ENCODE peak calls at places on chromosomes 13 and 19, in five cellular contexts. S is cardiac muscle cell; K is tibial nerve; O is CD8-positive, alpha-beta T cell; G is brain microvascular endothelial cell. A is an unnamed sample.

GRCh38 chr13:26459276-26460131 is 98.0 kb upstream of the WASF3 start:
- DNase-seq in S (no peak), K (no peak), G (no peak), O (no peak), A (peak; percentile 10)

GRCh38 chr19:43432866-43433673 is 18.4 kb downstream of the TEX101 start:
- DNase-seq in O (peak; percentile 59), K (peak; percentile 40), G (peak; percentile 32), S (peak; percentile 72), A (peak; percentile 52)

GRCh38 chr19:5078666-5079409 is 109.9 kb downstream of the KDM4B start:
- DNase-seq in O (no peak), K (no peak), S (no peak), G (no peak), A (no peak)

GRCh38 chr13:80141114-80141849 is 199.6 kb downstream of the SPRY2 start:
- DNase-seq in S (peak; percentile 70), K (peak; percentile 21), O (no peak), G (peak; percentile 75), A (no peak)

GRCh38 chr19:12346896-12347295 is 13.5 kb upstream of the ZNF563 start:
- DNase-seq in G (no peak), K (no peak), O (no peak), S (no peak), A (no peak)

GRCh38 chr13:111926501-111927180 is 140.3 kb upstream of the SOX1 start:
- DNase-seq in G (no peak), K (no peak), O (no peak), S (no peak), A (no peak)

GRCh38 chr13:99416411-99417121 is 84.7 kb upstream of the TM9SF2 start:
- DNase-seq in O (no peak), S (no peak), K (no peak), G (no peak), A (no peak)

GRCh38 chr13:25725104-25725503 is 326.7 kb downstream of the SHISA2 start:
- DNase-seq in G (no peak), S (no peak), O (no peak), K (no peak), A (no peak)

GRCh38 chr19:50050406-50051223 is 24.8 kb downstream of the ZNF473 start:
- DNase-seq in O (peak; percentile 73), G (peak; percentile 84), S (peak; percentile 70), K (peak; percentile 75), A (peak; percentile 62)

GRCh38 chr13:72304121-72304745 is 423.2 kb downstream of the MZT1 start:
- DNase-seq in S (no peak), G (no peak), K (no peak), O (no peak), A (no peak)

GRCh38 chr19:55717251-55717650 is 21.0 kb downstream of the NLRP9 start:
- DNase-seq in K (no peak), O (no peak), G (no peak), S (no peak), A (no peak)

GRCh38 chr19:13382633-13382938 is 123.7 kb downstream of the CACNA1A start:
- DNase-seq in G (no peak), O (no peak), S (no peak), K (no peak), A (no peak)

GRCh38 chr19:3108775-3109174 is 14.6 kb downstream of the GNA11 start:
- DNase-seq in S (peak; percentile 75), G (peak; percentile 55), K (peak; percentile 64), O (peak; percentile 66), A (peak; percentile 45)

GRCh38 chr19:51572908-51573307 is 1.8 kb downstream of the ZNF175 start:
- DNase-seq in K (no peak), S (no peak), G (peak; percentile 84), O (no peak), A (peak; percentile 49)

GRCh38 chr13:98344392-98344791 is 167.3 kb upstream of the RNF113B start:
- DNase-seq in O (no peak), K (no peak), G (no peak), S (no peak), A (no peak)

GRCh38 chr19:49110567-49110966 is 3.6 kb upstream of the LIN7B start:
- DNase-seq in S (no peak), G (peak; percentile 15), K (no peak), O (no peak), A (no peak)

GRCh38 chr19:46514589-46515289 is 19.1 kb upstream of the PNMA8B start:
- DNase-seq in K (no peak), G (no peak), S (no peak), O (no peak), A (no peak)

GRCh38 chr19:47026156-47026555 is 6.5 kb downstream of the NPAS1 start:
- DNase-seq in O (no peak), G (no peak), K (no peak), S (no peak), A (no peak)

GRCh38 chr19:40366697-40367561 is 18.4 kb downstream of the PLD3 start:
- DNase-seq in K (no peak), S (peak; percentile 88), O (no peak), G (peak; percentile 13), A (no peak)

GRCh38 chr19:19439083-19439482 is 33.6 kb downstream of the GATAD2A start:
- DNase-seq in S (no peak), O (no peak), K (no peak), G (no peak), A (no peak)

GRCh38 chr13:99859178-99860177 is 112.1 kb downstream of the ZIC5 start:
- DNase-seq in O (no peak), K (no peak), G (no peak), S (no peak), A (no peak)

GRCh38 chr13:33193428-33193974 is 92.1 kb downstream of the STARD13 start:
- DNase-seq in K (no peak), S (no peak), O (no peak), G (no peak), A (no peak)

GRCh38 chr13:91072511-91072910 is 275.0 kb upstream of the MIR17HG start:
- DNase-seq in K (no peak), O (no peak), S (no peak), G (no peak), A (no peak)

GRCh38 chr13:60838581-60838980 is 441.6 kb downstream of the TDRD3 start:
- DNase-seq in K (no peak), S (no peak), O (no peak), G (no peak), A (peak; percentile 40)

GRCh38 chr13:108915095-108915633 is 285.8 kb downstream of the MYO16 start:
- DNase-seq in S (peak; percentile 38), K (peak; percentile 56), G (peak; percentile 53), O (no peak), A (peak; percentile 34)

DNA sequence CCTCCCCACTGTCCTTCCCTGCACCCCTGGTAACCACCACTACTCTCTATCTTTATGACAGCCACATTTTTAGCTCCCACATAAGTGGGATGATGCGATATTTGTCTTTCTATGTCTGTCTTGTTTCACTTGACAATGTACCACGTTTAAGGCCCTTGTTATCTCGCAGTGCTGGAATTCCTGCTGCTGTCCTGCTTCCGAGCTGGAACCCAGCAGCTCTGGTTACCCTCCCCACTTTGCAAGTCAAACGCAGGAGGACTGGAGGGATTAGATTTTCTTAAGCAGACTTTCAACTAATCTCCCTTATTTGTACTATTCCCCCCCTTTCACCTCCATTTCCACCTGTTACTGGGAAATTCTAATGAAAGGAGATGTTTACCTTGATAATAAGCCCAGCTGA is 59.1 kb upstream of the PDX1 start:
- DNase-seq in K (no peak), S (peak; percentile 35), O (no peak), G (no peak), A (no peak)
- H3K27me3 ChIP-seq in K (peaks cover 30% of the 10 kb centered on the region), S (peaks cover 29% of the 10 kb centered on the region), O (peaks cover 2% of the 10 kb centered on the region), G (no peaks in the 10 kb centered on the region), A (no peaks in the 10 kb centered on the region)

GRCh38 chr19:53103141-53103902 is at the start of gene ZNF160:
- DNase-seq in G (peak; percentile 95), O (peak; percentile 100), K (peak; percentile 98), S (peak; percentile 98), A (peak; percentile 72)

GRCh38 chr19:53101518-53101917 is 1.7 kb downstream of the ZNF160 start:
- DNase-seq in G (peak; percentile 10), O (no peak), K (no peak), S (no peak), A (no peak)

GRCh38 chr19:53102701-53103140 is 501 bp downstream of the ZNF160 start:
- DNase-seq in S (peak; percentile 61), K (no peak), G (peak; percentile 28), O (peak; percentile 5), A (no peak)

GRCh38 chr19:53103903-53104203 is 631 bp upstream of the ZNF160 start:
- DNase-seq in S (no peak), O (no peak), K (no peak), G (no peak), A (no peak)

GRCh38 chr19:53102186-53102585 is 1.0 kb downstream of the ZNF160 start:
- DNase-seq in K (no peak), S (no peak), O (no peak), G (no peak), A (no peak)
- H3K4me3 ChIP-seq in K (peak overlapping the region; percentile 86), S (peak overlapping the region; percentile 86), O (peak overlapping the region; percentile 72), G (peak overlapping the region; percentile 93), A (peak overlapping the region; percentile 64)

GRCh38 chr19:7393459-7393858 is 44.7 kb downstream of the ARHGEF18 start:
- DNase-seq in K (no peak), G (no peak), O (no peak), S (no peak), A (no peak)

GRCh38 chr19:7393934-7394508 is 45.3 kb downstream of the ARHGEF18 start:
- DNase-seq in G (no peak), S (no peak), O (no peak), K (no peak), A (no peak)

GRCh38 chr19:7395360-7395781 is 46.6 kb downstream of the ARHGEF18 start:
- DNase-seq in K (no peak), O (no peak), G (no peak), S (peak; percentile 19), A (no peak)

GRCh38 chr19:7395793-7396192 is 47.1 kb downstream of the ARHGEF18 start:
- DNase-seq in G (no peak), O (no peak), K (no peak), S (no peak), A (peak; percentile 26)

DNA sequence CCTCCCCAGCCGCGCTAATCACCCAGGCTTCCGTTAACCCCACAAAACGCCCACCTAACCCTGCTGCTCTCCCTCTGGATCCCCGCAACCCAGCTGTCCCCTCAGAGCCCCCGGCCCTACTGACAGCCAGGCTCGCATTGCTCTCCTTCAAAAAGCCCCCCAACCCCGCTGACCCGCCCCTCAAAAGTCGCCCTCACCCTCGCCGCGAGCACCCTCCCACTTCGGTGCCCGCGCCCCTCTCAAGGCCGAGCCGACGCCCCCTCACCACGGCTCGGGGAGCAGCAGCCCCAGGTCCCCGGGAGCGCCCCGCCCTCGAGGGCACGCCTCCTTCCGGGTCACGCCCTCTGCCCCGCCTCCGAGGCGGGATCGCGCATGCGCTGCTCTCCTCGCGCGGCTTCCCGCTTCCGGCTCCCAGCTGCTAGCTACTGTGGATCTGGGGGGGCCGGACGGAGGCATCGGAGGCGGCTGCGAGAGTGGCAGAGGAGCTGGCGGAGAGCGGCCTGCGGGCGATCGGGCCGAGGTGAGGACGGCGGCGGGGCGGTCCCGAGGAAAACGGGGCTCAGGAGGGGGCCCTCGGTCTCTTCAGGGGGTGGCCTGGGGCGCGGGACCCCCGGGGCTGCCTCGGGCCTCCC is 46.1 kb downstream of the ARHGEF18 start:
- DNase-seq in G (peak; percentile 74), K (peak; percentile 75), S (peak; percentile 93), O (peak; percentile 87), A (peak; percentile 77)
- TF ChIP-seq CTCF in G (no peak), K (no peak), S (no peak), O (no peak), A (peak; percentile 1)

DNA sequence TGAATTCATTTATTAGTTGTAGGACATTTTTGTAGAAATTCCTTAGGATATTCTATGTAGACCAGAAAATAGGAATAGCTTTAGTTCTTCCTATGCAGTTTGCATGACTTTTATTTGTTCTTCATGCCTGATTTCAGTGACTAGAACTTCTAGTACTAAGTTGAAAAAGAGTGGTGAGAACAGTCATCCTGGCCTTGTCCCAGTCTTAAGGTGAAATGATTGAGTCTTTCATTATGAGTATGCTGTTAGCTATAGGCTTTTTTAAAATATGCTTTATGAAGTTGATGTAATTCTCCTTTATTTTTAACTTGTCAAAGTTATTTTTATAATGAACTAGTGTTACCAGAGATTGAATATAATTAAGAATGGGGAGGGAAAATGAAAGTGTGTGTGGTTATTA is 690.1 kb upstream of the KLHL1 start:
- DNase-seq in S (no peak), G (no peak), O (no peak), K (no peak), A (no peak)
- H3K27me3 ChIP-seq in S (no peaks in the 10 kb centered on the region), G (no peaks in the 10 kb centered on the region), O (no peaks in the 10 kb centered on the region), K (no peaks in the 10 kb centered on the region), A (no peaks in the 10 kb centered on the region)